ENCODE peak calls at places on chromosomes 6 and 20, in nine cellular contexts. One of them, this sample, is unnamed.
A peak's percentile ranks its signal among the peaks of the same experiment; 100 is the strongest.

GRCh38 chr20:41174782-41175181 is 37.4 kb downstream of the PLCG1 start:
- DNase-seq in Peyer's patch: peak; percentile 31
- DNase-seq in GM12891: no peak
- DNase-seq in OCI-LY7: no peak
- DNase-seq in H7: peak; percentile 10
- DNase-seq in CD8-positive, alpha-beta memory T cell: no peak
- DNase-seq in LoVo: no peak
- DNase-seq in NCI-H69: no peak
- DNase-seq in GM23338: no peak
- DNase-seq in this sample: no peak

GRCh38 chr6:156280131-156280530 is 497.0 kb upstream of the ARID1B start:
- DNase-seq in CD8-positive, alpha-beta memory T cell: no peak
- DNase-seq in Peyer's patch: no peak
- DNase-seq in GM23338: no peak
- DNase-seq in H7: no peak
- DNase-seq in GM12891: no peak
- DNase-seq in LoVo: no peak
- DNase-seq in NCI-H69: peak; percentile 98
- DNase-seq in OCI-LY7: peak; percentile 99
- DNase-seq in this sample: no peak

GRCh38 chr6:26142026-26142425 is 54.8 kb downstream of the HFE start:
- DNase-seq in NCI-H69: no peak
- DNase-seq in GM23338: no peak
- DNase-seq in Peyer's patch: no peak
- DNase-seq in GM12891: no peak
- DNase-seq in OCI-LY7: no peak
- DNase-seq in H7: no peak
- DNase-seq in CD8-positive, alpha-beta memory T cell: no peak
- DNase-seq in LoVo: no peak
- DNase-seq in this sample: no peak

GRCh38 chr6:21856844-21857243 is 263.3 kb downstream of the SOX4 start:
- DNase-seq in CD8-positive, alpha-beta memory T cell: no peak
- DNase-seq in Peyer's patch: no peak
- DNase-seq in GM12891: no peak
- DNase-seq in LoVo: no peak
- DNase-seq in NCI-H69: no peak
- DNase-seq in OCI-LY7: no peak
- DNase-seq in GM23338: no peak
- DNase-seq in H7: no peak
- DNase-seq in this sample: no peak

GRCh38 chr6:103672169-103672568 is 1187.5 kb downstream of the HACE1 start:
- DNase-seq in GM23338: peak; percentile 46
- DNase-seq in LoVo: no peak
- DNase-seq in CD8-positive, alpha-beta memory T cell: no peak
- DNase-seq in Peyer's patch: no peak
- DNase-seq in NCI-H69: peak; percentile 40
- DNase-seq in GM12891: no peak
- DNase-seq in OCI-LY7: no peak
- DNase-seq in H7: no peak
- DNase-seq in this sample: no peak

GRCh38 chr20:3783516-3784225 is 2.4 kb upstream of the SPEF1 start:
- DNase-seq in GM23338: no peak
- DNase-seq in Peyer's patch: no peak
- DNase-seq in H7: peak; percentile 46
- DNase-seq in GM12891: no peak
- DNase-seq in LoVo: no peak
- DNase-seq in CD8-positive, alpha-beta memory T cell: no peak
- DNase-seq in OCI-LY7: no peak
- DNase-seq in NCI-H69: peak; percentile 24
- DNase-seq in this sample: no peak

GRCh38 chr20:62205618-62206387 is 14.3 kb downstream of the HRH3 start:
- DNase-seq in GM12891: no peak
- DNase-seq in H7: no peak
- DNase-seq in LoVo: no peak
- DNase-seq in GM23338: no peak
- DNase-seq in OCI-LY7: no peak
- DNase-seq in Peyer's patch: peak; percentile 43
- DNase-seq in CD8-positive, alpha-beta memory T cell: no peak
- DNase-seq in NCI-H69: no peak
- DNase-seq in this sample: no peak

GRCh38 chr20:8094845-8095244 is 37.2 kb upstream of the PLCB1 start:
- DNase-seq in LoVo: no peak
- DNase-seq in OCI-LY7: no peak
- DNase-seq in GM12891: no peak
- DNase-seq in GM23338: no peak
- DNase-seq in NCI-H69: peak; percentile 55
- DNase-seq in CD8-positive, alpha-beta memory T cell: no peak
- DNase-seq in Peyer's patch: no peak
- DNase-seq in H7: no peak
- DNase-seq in this sample: no peak

GRCh38 chr20:47319517-47320252 is 36.8 kb downstream of the ZMYND8 start:
- DNase-seq in GM12891: no peak
- DNase-seq in H7: peak; percentile 71
- DNase-seq in Peyer's patch: peak; percentile 61
- DNase-seq in OCI-LY7: no peak
- DNase-seq in NCI-H69: no peak
- DNase-seq in LoVo: peak; percentile 87
- DNase-seq in GM23338: peak; percentile 98
- DNase-seq in CD8-positive, alpha-beta memory T cell: no peak
- DNase-seq in this sample: no peak

GRCh38 chr20:40390654-40391053 is 298.4 kb downstream of the MAFB start:
- DNase-seq in GM23338: peak; percentile 9
- DNase-seq in OCI-LY7: no peak
- DNase-seq in Peyer's patch: no peak
- DNase-seq in CD8-positive, alpha-beta memory T cell: no peak
- DNase-seq in GM12891: no peak
- DNase-seq in LoVo: no peak
- DNase-seq in NCI-H69: no peak
- DNase-seq in H7: no peak
- DNase-seq in this sample: no peak

GRCh38 chr20:38338849-38339520 is 7.3 kb upstream of the LBP start:
- DNase-seq in CD8-positive, alpha-beta memory T cell: no peak
- DNase-seq in H7: peak; percentile 52
- DNase-seq in NCI-H69: no peak
- DNase-seq in OCI-LY7: no peak
- DNase-seq in LoVo: no peak
- DNase-seq in GM23338: peak; percentile 87
- DNase-seq in Peyer's patch: no peak
- DNase-seq in GM12891: no peak
- DNase-seq in this sample: no peak

GRCh38 chr6:71459162-71459561 is 170.6 kb downstream of the OGFRL1 start:
- DNase-seq in CD8-positive, alpha-beta memory T cell: no peak
- DNase-seq in GM12891: no peak
- DNase-seq in LoVo: no peak
- DNase-seq in GM23338: no peak
- DNase-seq in H7: no peak
- DNase-seq in OCI-LY7: no peak
- DNase-seq in Peyer's patch: no peak
- DNase-seq in NCI-H69: no peak
- DNase-seq in this sample: no peak

GRCh38 chr6:40391086-40391485 is 196.1 kb downstream of the LRFN2 start:
- DNase-seq in GM12891: no peak
- DNase-seq in Peyer's patch: no peak
- DNase-seq in NCI-H69: no peak
- DNase-seq in LoVo: no peak
- DNase-seq in GM23338: no peak
- DNase-seq in CD8-positive, alpha-beta memory T cell: no peak
- DNase-seq in H7: peak; percentile 17
- DNase-seq in OCI-LY7: no peak
- DNase-seq in this sample: no peak

GRCh38 chr20:46512943-46513844 is at the start of gene ZNF334:
- DNase-seq in LoVo: no peak
- DNase-seq in H7: peak; percentile 95
- DNase-seq in OCI-LY7: no peak
- DNase-seq in NCI-H69: peak; percentile 29
- DNase-seq in CD8-positive, alpha-beta memory T cell: no peak
- DNase-seq in GM12891: peak; percentile 39
- DNase-seq in GM23338: peak; percentile 96
- DNase-seq in Peyer's patch: peak; percentile 61
- DNase-seq in this sample: no peak

GRCh38 chr6:38792356-38792755 is 77.2 kb downstream of the DNAH8 start:
- DNase-seq in OCI-LY7: no peak
- DNase-seq in H7: no peak
- DNase-seq in LoVo: no peak
- DNase-seq in Peyer's patch: no peak
- DNase-seq in CD8-positive, alpha-beta memory T cell: no peak
- DNase-seq in GM12891: no peak
- DNase-seq in GM23338: no peak
- DNase-seq in NCI-H69: no peak
- DNase-seq in this sample: no peak

GRCh38 chr20:59670786-59671492 is 66.6 kb downstream of the PHACTR3 start:
- DNase-seq in GM12891: no peak
- DNase-seq in H7: no peak
- DNase-seq in CD8-positive, alpha-beta memory T cell: no peak
- DNase-seq in GM23338: no peak
- DNase-seq in NCI-H69: no peak
- DNase-seq in OCI-LY7: no peak
- DNase-seq in LoVo: no peak
- DNase-seq in Peyer's patch: no peak
- DNase-seq in this sample: no peak

GRCh38 chr6:120675886-120676285 is 658.4 kb downstream of the TBC1D32 start:
- DNase-seq in LoVo: no peak
- DNase-seq in CD8-positive, alpha-beta memory T cell: no peak
- DNase-seq in GM12891: no peak
- DNase-seq in GM23338: no peak
- DNase-seq in Peyer's patch: no peak
- DNase-seq in H7: no peak
- DNase-seq in OCI-LY7: no peak
- DNase-seq in NCI-H69: no peak
- DNase-seq in this sample: no peak

GRCh38 chr6:147117580-147117979 is 86.6 kb upstream of the STXBP5 start:
- DNase-seq in Peyer's patch: no peak
- DNase-seq in GM12891: no peak
- DNase-seq in OCI-LY7: no peak
- DNase-seq in H7: no peak
- DNase-seq in LoVo: no peak
- DNase-seq in GM23338: no peak
- DNase-seq in CD8-positive, alpha-beta memory T cell: no peak
- DNase-seq in NCI-H69: no peak
- DNase-seq in this sample: no peak

GRCh38 chr6:18503588-18504231 is 116.6 kb downstream of the RNF144B start:
- DNase-seq in LoVo: peak; percentile 76
- DNase-seq in Peyer's patch: no peak
- DNase-seq in H7: peak; percentile 56
- DNase-seq in GM12891: peak; percentile 20
- DNase-seq in NCI-H69: peak; percentile 90
- DNase-seq in GM23338: peak; percentile 88
- DNase-seq in OCI-LY7: peak; percentile 89
- DNase-seq in CD8-positive, alpha-beta memory T cell: peak; percentile 14
- DNase-seq in this sample: peak; percentile 28

GRCh38 chr6:113980937-113981554 is 10.1 kb upstream of the HDAC2 start:
- DNase-seq in CD8-positive, alpha-beta memory T cell: no peak
- DNase-seq in LoVo: peak; percentile 44
- DNase-seq in GM23338: peak; percentile 85
- DNase-seq in GM12891: no peak
- DNase-seq in OCI-LY7: peak; percentile 35
- DNase-seq in H7: peak; percentile 64
- DNase-seq in NCI-H69: peak; percentile 38
- DNase-seq in Peyer's patch: no peak
- DNase-seq in this sample: no peak

GRCh38 chr6:22570185-22570551 is 802 bp downstream of the HDGFL1 start:
- DNase-seq in Peyer's patch: peak; percentile 46
- DNase-seq in LoVo: no peak
- DNase-seq in CD8-positive, alpha-beta memory T cell: no peak
- DNase-seq in OCI-LY7: no peak
- DNase-seq in GM12891: no peak
- DNase-seq in GM23338: peak; percentile 6
- DNase-seq in H7: no peak
- DNase-seq in NCI-H69: no peak
- DNase-seq in this sample: no peak

GRCh38 chr6:44735631-44735963 is 348.1 kb downstream of the CDC5L start:
- DNase-seq in Peyer's patch: no peak
- DNase-seq in OCI-LY7: no peak
- DNase-seq in LoVo: no peak
- DNase-seq in GM12891: no peak
- DNase-seq in H7: no peak
- DNase-seq in CD8-positive, alpha-beta memory T cell: no peak
- DNase-seq in GM23338: no peak
- DNase-seq in NCI-H69: no peak
- DNase-seq in this sample: no peak

GRCh38 chr20:17228624-17229061 is 1.8 kb downstream of the PCSK2 start:
- DNase-seq in Peyer's patch: no peak
- DNase-seq in NCI-H69: peak; percentile 95
- DNase-seq in GM23338: peak; percentile 67
- DNase-seq in GM12891: no peak
- DNase-seq in OCI-LY7: no peak
- DNase-seq in H7: peak; percentile 46
- DNase-seq in CD8-positive, alpha-beta memory T cell: no peak
- DNase-seq in LoVo: no peak
- DNase-seq in this sample: no peak

GRCh38 chr6:3340358-3340798 is 81.6 kb downstream of the PSMG4 start:
- DNase-seq in NCI-H69: no peak
- DNase-seq in LoVo: no peak
- DNase-seq in GM23338: no peak
- DNase-seq in OCI-LY7: no peak
- DNase-seq in Peyer's patch: no peak
- DNase-seq in GM12891: no peak
- DNase-seq in H7: no peak
- DNase-seq in CD8-positive, alpha-beta memory T cell: no peak
- DNase-seq in this sample: no peak

GRCh38 chr6:130020106-130020851 is 1.9 kb downstream of the L3MBTL3 start:
- DNase-seq in CD8-positive, alpha-beta memory T cell: peak; percentile 50
- DNase-seq in NCI-H69: peak; percentile 28
- DNase-seq in GM23338: peak; percentile 35
- DNase-seq in GM12891: peak; percentile 32
- DNase-seq in Peyer's patch: peak; percentile 58
- DNase-seq in LoVo: no peak
- DNase-seq in OCI-LY7: peak; percentile 36
- DNase-seq in H7: peak; percentile 75
- DNase-seq in this sample: peak; percentile 45

GRCh38 chr6:148293181-148293995 is 49.2 kb upstream of the SASH1 start:
- DNase-seq in Peyer's patch: no peak
- DNase-seq in GM12891: no peak
- DNase-seq in GM23338: no peak
- DNase-seq in CD8-positive, alpha-beta memory T cell: no peak
- DNase-seq in LoVo: no peak
- DNase-seq in NCI-H69: no peak
- DNase-seq in H7: no peak
- DNase-seq in OCI-LY7: no peak
- DNase-seq in this sample: no peak

GRCh38 chr6:100465701-100466409 is 1.1 kb upstream of the SIM1 start:
- DNase-seq in H7: peak; percentile 49
- DNase-seq in GM12891: no peak
- DNase-seq in NCI-H69: peak; percentile 37
- DNase-seq in LoVo: no peak
- DNase-seq in GM23338: peak; percentile 25
- DNase-seq in Peyer's patch: no peak
- DNase-seq in OCI-LY7: no peak
- DNase-seq in CD8-positive, alpha-beta memory T cell: no peak
- DNase-seq in this sample: no peak

This sample was measured in T-cell.